ENCODE peak calls at places on chromosomes 16 and 17, in seven cellular contexts. E is upper lobe of left lung; S is activated CD4-positive, alpha-beta T cell treated with anti-CD3 and anti-CD28 coated beads, Interleukin-2, amount 10 ng/mL, durations not matched to agents 7 days and 5 days; W is stimulated activated CD8-positive, alpha-beta memory T cell treated with anti-CD3 and anti-CD28 coated beads, Interleukin-12 subunit alpha, Interleukin-12 subunit beta, amount 100 ng/mL, for 4 hours; C is occipital lobe; N is HuH-7; D is Kasumi-1. P is an unnamed sample.

GRCh38 chr16:32116080-32116479 is 137.0 kb upstream of the TP53TG3D start:
- DNase-seq in C (no peak), N (no peak), S (peak; percentile 6), D (no peak), W (no peak), E (peak; percentile 75), P (no peak)

GRCh38 chr17:58085039-58085715 is 2.0 kb downstream of the DYNLL2 start:
- DNase-seq in N (no peak), C (no peak), W (no peak), E (no peak), S (no peak), D (no peak), P (no peak)

GRCh38 chr17:38674013-38674748 is 576 bp downstream of the EPOP start:
- DNase-seq in E (peak; percentile 89), D (no peak), S (no peak), W (peak; percentile 27), C (no peak), N (no peak), P (no peak)

GRCh38 chr17:18124346-18125126 is 16.0 kb downstream of the MYO15A start:
- DNase-seq in W (no peak), N (no peak), D (no peak), C (no peak), S (no peak), E (no peak), P (no peak)

GRCh38 chr16:85998868-85999729 is 100.1 kb downstream of the IRF8 start:
- DNase-seq in C (no peak), S (no peak), N (no peak), E (no peak), D (no peak), W (no peak), P (no peak)

GRCh38 chr17:37791434-37791833 is 46.6 kb upstream of the HNF1B start:
- DNase-seq in W (no peak), E (no peak), S (peak; percentile 79), N (no peak), D (peak; percentile 32), C (no peak), P (peak; percentile 32)

GRCh38 chr16:82425661-82426060 is 201.1 kb upstream of the CDH13 start:
- DNase-seq in W (no peak), C (no peak), N (no peak), E (no peak), D (no peak), S (no peak), P (no peak)

GRCh38 chr17:43068570-43069367 is 43.7 kb downstream of the RND2 start:
- DNase-seq in W (no peak), C (no peak), N (peak; percentile 67), E (no peak), S (no peak), D (no peak), P (no peak)

GRCh38 chr16:57764341-57765159 is 29.0 kb downstream of the KATNB1 start:
- DNase-seq in W (no peak), E (peak; percentile 46), D (no peak), C (no peak), S (peak; percentile 23), N (peak; percentile 37), P (peak; percentile 83)

P was measured in fibroblast of lung.